ENCODE peak calls at places on chromosomes 1 and 21, in six cellular contexts. S, V, O, I, X and G are unnamed samples.

GRCh38 chr1:200468264-200469001 is 58.6 kb upstream of the ZNF281 start:
- DNase-seq in S (no peak), V (no peak), O (no peak), I (no peak), X (no peak), G (no peak)

GRCh38 chr1:54854376-54855020 is 32.5 kb downstream of the DHCR24 start:
- DNase-seq in S (no peak), V (no peak), O (no peak), I (no peak), X (no peak), G (no peak)

GRCh38 chr1:150146853-150147542 is 2.7 kb upstream of the PLEKHO1 start:
- DNase-seq in S (no peak), V (no peak), O (no peak), I (no peak), X (no peak), G (no peak)

GRCh38 chr1:32241011-32241763 is 5.8 kb upstream of the FAM167B start:
- DNase-seq in S (peak), V (no peak), O (peak), I (peak), X (peak), G (peak)

GRCh38 chr21:44874497-44875331 is 1.2 kb upstream of the PTTG1IP start:
- DNase-seq in S (peak), V (peak), O (peak), I (no peak), X (peak), G (peak)

GRCh38 chr1:25544243-25544764 is 898 bp downstream of the LDLRAP1 start:
- DNase-seq in S (no peak), V (no peak), O (peak), I (no peak), X (no peak), G (no peak)

GRCh38 chr1:187336769-187337168 is 508.0 kb downstream of the PLA2G4A start:
- DNase-seq in S (no peak), V (no peak), O (no peak), I (no peak), X (no peak), G (no peak)

GRCh38 chr1:162561616-162562451 is at the start of gene UAP1:
- DNase-seq in S (peak), V (no peak), O (no peak), I (no peak), X (no peak), G (no peak)

DNA sequence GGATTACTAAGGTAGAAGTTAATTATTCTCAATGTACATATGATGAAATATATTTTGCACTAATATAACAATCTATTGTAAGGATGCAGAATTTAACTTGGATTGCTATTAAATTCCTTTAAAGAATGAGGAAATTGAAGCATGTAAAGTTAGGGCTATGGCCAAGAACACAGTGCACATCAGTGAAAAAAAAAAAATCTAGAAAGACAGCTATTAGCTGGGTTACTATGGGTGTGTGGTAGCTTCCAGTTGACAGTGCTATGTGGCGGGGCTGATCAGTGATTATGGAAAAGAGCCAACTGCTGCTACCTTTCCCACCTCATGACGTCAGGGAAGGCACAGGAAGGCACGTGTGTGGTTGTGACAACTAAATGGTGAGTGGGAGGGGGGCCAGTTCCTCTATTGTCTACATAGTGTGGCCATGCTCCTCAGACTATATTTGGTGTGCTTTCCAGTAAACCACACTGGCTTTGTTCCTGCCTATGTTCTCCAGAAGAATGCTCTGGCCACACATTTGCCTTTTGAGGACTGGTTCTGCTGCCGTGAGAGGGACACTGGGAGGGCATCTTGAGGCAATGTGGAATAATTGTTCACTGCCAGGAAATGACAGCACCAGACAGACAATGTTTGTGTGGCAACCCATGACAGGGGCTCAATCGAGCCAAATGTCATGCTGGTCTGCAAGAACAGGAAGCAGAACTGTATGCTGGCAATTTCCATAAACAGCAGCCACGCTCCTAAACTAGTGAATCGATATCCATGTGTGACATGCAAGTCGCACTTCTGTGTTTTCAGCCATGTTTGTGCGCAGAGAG is 2.9 kb upstream of the SDE2 start:
- DNase-seq in S (no peak), V (peak), O (no peak), I (peak), X (peak), G (no peak)
- H3K27ac ChIP-seq in S (no peak), V (peak), O (peak), I (peak), X (peak), G (no peak)

DNA sequence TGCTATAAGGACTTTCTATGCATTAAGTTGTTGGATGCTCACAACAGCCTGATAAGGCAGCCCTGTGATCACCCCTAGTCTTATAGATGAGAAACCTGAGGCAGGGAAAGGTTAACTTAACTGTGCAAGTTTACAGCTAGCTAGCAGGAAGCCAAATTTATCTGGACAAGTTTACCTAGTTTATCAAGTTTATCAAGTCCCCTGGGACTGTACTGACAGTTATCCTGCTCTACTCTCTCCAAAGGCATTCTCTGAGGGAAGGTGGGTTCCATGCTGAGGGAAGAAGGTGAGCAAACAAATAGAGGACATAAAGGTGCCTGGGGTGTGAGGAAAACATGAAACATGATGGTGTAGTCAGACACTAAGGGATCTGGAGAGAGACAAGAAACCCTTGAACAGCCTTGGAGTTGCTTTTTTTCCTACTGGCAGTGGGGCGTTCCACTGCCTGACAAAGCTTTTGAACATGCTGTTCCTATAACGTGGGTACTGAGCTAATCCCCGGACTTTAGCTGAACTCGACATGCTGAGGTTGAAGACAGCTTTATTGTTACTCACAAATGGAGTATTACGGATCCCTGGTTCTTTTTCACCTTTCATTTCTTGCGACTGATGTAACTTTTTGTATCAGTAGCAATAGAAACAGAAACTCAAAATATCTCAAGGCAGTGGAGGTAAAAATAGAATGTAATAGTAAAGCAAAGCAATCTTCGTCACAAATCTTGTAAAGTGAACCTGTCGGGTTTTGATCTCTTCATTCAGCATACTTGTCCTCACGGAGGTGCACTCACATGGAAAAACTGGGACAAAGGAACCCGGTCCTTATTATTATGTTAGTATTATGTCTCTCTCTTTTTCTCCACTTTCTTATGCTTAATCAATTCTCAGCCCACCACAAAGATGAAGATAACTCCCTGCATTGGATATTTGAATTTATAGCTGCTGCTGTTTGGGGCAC is 42.4 kb upstream of the ESRRG start:
- DNase-seq in S (no peak), V (no peak), O (peak), I (no peak), X (no peak), G (peak)
- H3K27ac ChIP-seq in S (no peak), V (no peak), O (no peak), I (no peak), X (no peak), G (no peak)

GRCh38 chr1:201916649-201917249 is 28.1 kb downstream of the SHISA4 start:
- DNase-seq in S (peak), V (no peak), O (no peak), I (peak), X (peak), G (no peak)

GRCh38 chr1:201917362-201918033 is 28.8 kb downstream of the SHISA4 start:
- DNase-seq in S (no peak), V (no peak), O (no peak), I (peak), X (no peak), G (no peak)

GRCh38 chr1:201914456-201915235 is 25.9 kb downstream of the SHISA4 start:
- DNase-seq in S (no peak), V (no peak), O (no peak), I (no peak), X (no peak), G (no peak)

GRCh38 chr1:201911827-201912571 is 23.3 kb downstream of the SHISA4 start:
- DNase-seq in S (no peak), V (no peak), O (peak), I (peak), X (no peak), G (peak)

DNA sequence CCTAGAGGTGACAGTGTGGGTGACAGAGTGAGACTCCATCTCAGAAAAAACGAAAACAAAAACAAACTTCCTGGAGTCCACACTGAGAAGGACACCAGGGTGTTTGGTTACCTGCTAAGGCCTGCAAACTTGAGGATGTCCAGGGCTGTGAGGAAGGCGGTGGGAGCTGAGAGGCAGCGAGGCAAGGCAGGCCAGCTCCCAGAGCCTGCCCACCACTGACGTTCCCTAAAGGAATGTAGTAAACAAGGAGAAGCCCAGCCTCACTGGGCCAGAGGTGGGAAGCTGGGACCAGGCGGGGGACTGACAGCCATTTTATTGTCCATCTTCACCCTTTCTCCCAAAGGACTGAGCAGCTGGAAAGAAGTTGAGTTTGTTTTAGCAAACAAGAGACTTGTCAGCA is 24.1 kb downstream of the SHISA4 start:
- DNase-seq in S (no peak), V (no peak), O (peak), I (no peak), X (no peak), G (no peak)
- H3K27ac ChIP-seq in S (peak), V (no peak), O (no peak), I (no peak), X (no peak), G (no peak)

GRCh38 chr1:204149635-204150565 is 1.9 kb downstream of the ETNK2 start:
- DNase-seq in S (peak), V (no peak), O (no peak), I (peak), X (no peak), G (no peak)

GRCh38 chr1:204152310-204153044 is 633 bp upstream of the ETNK2 start:
- DNase-seq in S (no peak), V (no peak), O (no peak), I (no peak), X (no peak), G (no peak)

GRCh38 chr1:204150702-204151561 is 912 bp downstream of the ETNK2 start:
- DNase-seq in S (no peak), V (no peak), O (peak), I (no peak), X (no peak), G (peak)

GRCh38 chr1:204153667-204154066 is 1.8 kb upstream of the ETNK2 start:
- DNase-seq in S (peak), V (no peak), O (no peak), I (no peak), X (no peak), G (no peak)

DNA sequence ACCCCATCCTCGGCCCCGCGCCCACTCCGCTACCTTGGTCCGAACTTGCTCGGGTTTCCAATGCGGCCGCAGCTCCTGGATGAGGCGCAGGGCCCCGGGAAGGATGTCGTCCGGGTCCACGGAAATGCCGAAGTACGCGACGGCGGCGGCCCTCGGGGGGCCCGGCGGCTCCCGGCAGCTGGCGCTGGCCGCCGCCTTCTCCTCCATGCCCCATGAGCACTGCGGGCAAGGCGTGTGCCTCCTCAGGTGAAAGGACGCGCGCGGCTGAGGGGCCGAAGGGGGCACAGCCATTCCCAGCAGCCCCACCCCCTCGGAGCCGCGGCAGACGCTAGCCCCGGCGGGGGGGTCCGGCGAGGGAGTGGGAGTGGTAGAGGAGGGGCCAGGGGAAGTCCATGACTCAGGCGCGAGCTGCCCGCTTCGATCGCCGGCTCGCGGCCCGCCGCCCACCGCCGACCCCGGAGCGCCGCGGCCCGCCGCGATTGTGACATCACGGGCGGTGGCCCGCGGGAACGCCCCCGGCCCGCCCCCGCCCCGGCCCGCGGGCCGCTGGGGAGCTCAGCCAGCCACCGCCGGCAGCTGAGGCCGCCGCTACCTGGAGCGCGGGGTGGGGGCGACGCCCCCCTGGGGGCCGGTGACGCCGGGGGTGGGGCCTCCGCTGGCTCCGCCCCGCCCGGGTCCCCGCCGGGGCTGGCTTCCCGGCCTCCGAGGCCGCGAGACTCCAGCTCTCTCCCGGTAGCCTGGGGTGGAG is at the start of gene ETNK2:
- DNase-seq in S (peak), V (peak), O (peak), I (peak), X (peak), G (peak)
- H3K27ac ChIP-seq in S (no peak), V (peak), O (no peak), I (no peak), X (peak), G (no peak)

GRCh38 chr1:68497358-68497698 is 446 bp upstream of the DEPDC1 start:
- DNase-seq in S (no peak), V (no peak), O (no peak), I (no peak), X (no peak), G (no peak)
- H3K27ac ChIP-seq in S (no peak), V (no peak), O (no peak), I (peak), X (no peak), G (no peak)

GRCh38 chr1:156794506-156795373 is 21.9 kb downstream of the SH2D2A start:
- DNase-seq in S (no peak), V (no peak), O (no peak), I (no peak), X (no peak), G (no peak)
- H3K27ac ChIP-seq in S (no peak), V (no peak), O (no peak), I (no peak), X (no peak), G (no peak)

DNA sequence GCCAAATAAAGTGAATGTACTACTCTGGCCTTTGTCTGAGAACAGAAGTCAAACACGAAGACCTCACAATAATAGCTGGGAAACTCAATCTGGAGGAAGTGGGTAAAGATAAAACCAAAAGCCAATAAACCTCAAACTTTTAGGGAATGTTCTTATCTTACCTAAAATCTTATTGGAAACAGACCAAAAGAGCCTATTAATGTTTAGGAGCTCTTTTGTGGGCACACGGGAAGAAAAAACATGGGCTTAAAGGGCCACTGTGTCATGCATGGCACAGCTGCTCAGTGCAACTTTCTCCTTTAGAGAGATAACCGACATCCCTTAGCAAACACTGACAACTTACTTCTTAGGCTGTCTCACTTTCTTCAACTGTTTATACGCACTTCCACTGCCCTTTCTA is 16.1 kb downstream of the EIF2B3 start:
- DNase-seq in S (no peak), V (no peak), O (no peak), I (no peak), X (no peak), G (no peak)
- H3K27ac ChIP-seq in S (no peak), V (no peak), O (no peak), I (no peak), X (no peak), G (no peak)

GRCh38 chr1:41357451-41358151 is 3.6 kb upstream of the FOXO6 start:
- DNase-seq in S (peak), V (no peak), O (peak), I (no peak), X (no peak), G (peak)

GRCh38 chr1:41360074-41361027 is 883 bp upstream of the FOXO6 start:
- DNase-seq in S (peak), V (no peak), O (peak), I (no peak), X (peak), G (peak)

GRCh38 chr1:41359211-41360073 is 1.8 kb upstream of the FOXO6 start:
- DNase-seq in S (peak), V (no peak), O (peak), I (no peak), X (peak), G (peak)

GRCh38 chr1:41356752-41357151 is 4.5 kb upstream of the FOXO6 start:
- DNase-seq in S (no peak), V (no peak), O (no peak), I (no peak), X (no peak), G (peak)

DNA sequence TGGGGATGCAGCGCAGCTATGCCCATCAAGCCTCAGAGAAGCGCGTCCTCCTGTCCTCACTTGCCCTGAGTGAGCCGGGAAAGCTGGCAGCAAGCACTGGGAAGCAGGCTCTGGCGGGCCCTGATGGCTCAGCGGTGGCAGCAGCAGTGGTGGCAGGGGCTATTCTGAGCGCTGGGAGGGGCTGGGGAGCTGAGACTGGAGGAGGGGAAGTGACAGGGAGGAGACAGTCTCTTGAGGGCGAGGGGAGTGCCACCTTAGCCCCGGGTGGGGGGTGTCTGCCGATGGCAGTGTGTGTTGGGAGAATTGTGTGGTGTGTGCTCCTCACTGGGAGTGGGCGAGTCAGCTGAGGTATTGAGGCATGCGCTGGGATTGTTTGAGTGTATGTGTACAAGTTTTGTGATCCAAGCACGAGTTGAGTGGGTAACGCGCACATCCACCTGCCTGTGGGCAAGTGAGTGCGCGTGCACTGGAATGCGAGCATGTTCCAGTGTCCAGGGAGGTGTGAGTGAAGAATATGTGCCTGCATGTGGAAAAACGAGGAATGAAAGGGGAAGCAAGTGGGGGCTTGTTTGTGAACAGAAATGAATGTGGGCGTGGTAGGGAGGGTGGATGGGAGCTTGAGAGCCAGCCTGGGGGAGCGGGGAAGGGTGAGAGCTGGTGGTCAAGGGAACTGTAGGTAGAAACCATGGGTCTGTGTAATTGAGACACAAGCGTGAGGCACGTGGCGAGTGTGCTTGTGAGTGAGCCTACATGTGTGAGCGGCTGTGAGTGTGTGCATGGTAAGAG is 2.9 kb upstream of the FOXO6 start:
- DNase-seq in S (peak), V (no peak), O (peak), I (no peak), X (no peak), G (peak)
- H3K27ac ChIP-seq in S (no peak), V (no peak), O (no peak), I (no peak), X (no peak), G (no peak)

GRCh38 chr1:241624925-241625324 is 15.2 kb downstream of the CHML start:
- DNase-seq in S (no peak), V (no peak), O (no peak), I (no peak), X (no peak), G (no peak)
- H3K27ac ChIP-seq in S (no peak), V (no peak), O (no peak), I (no peak), X (no peak), G (no peak)

GRCh38 chr1:44524180-44524579 is 119.1 kb downstream of the RNF220 start:
- DNase-seq in S (no peak), V (no peak), O (peak), I (no peak), X (no peak), G (peak)
- H3K27ac ChIP-seq in S (no peak), V (no peak), O (peak), I (no peak), X (no peak), G (no peak)